ENCODE peak calls at places on chromosome 4, in nine cellular contexts. Z is stimulated activated CD4-positive, alpha-beta T cell treated with anti-CD3 and anti-CD28 coated beads, Interleukin-1b, Interleukin-23, amount 100 ng/mL, for 48 hours; M is effector CD4-positive, alpha-beta T cell; T is M059J; B is CD8-positive, alpha-beta T cell; G is EL; V is fibroblast of mammary gland; C is nucleus accumbens; I is esophagus muscularis mucosa. H is an unnamed sample.

GRCh38 chr4:39873823-39874222 is 103.9 kb downstream of the PDS5A start:
- DNase-seq in Z (no peak), M (no peak), T (no peak), B (no peak), G (no peak), V (peak), C (no peak), I (no peak), H (no peak)

GRCh38 chr4:75919914-75920313 is 17.7 kb upstream of the PPEF2 start:
- DNase-seq in Z (no peak), M (no peak), T (peak), B (no peak), G (peak), V (peak), C (no peak), I (no peak), H (no peak)

GRCh38 chr4:17619416-17620105 is 5.1 kb downstream of the MED28 start:
- DNase-seq in Z (no peak), M (no peak), T (no peak), B (no peak), G (peak), V (peak), C (no peak), I (no peak), H (no peak)

GRCh38 chr4:3479358-3480101 is 16.4 kb downstream of the DOK7 start:
- DNase-seq in Z (no peak), M (no peak), T (no peak), B (no peak), G (no peak), V (no peak), C (no peak), I (no peak), H (no peak)

GRCh38 chr4:108359936-108360681 is 191.4 kb upstream of the LEF1 start:
- DNase-seq in Z (no peak), M (no peak), T (no peak), B (no peak), G (no peak), V (no peak), C (no peak), I (peak), H (no peak)

GRCh38 chr4:95048296-95048695 is 290.5 kb downstream of the BMPR1B start:
- DNase-seq in Z (no peak), M (no peak), T (no peak), B (no peak), G (no peak), V (no peak), C (no peak), I (no peak), H (no peak)

GRCh38 chr4:137394000-137394399 is 138.3 kb downstream of the PCDH18 start:
- DNase-seq in Z (no peak), M (no peak), T (no peak), B (no peak), G (peak), V (peak), C (no peak), I (no peak), H (no peak)

GRCh38 chr4:137390707-137391106 is 141.6 kb downstream of the PCDH18 start:
- DNase-seq in Z (no peak), M (no peak), T (no peak), B (no peak), G (peak), V (peak), C (no peak), I (no peak), H (no peak)

GRCh38 chr4:960140-960735 is 13.1 kb downstream of the DGKQ start:
- DNase-seq in Z (no peak), M (no peak), T (no peak), B (no peak), G (no peak), V (no peak), C (no peak), I (no peak), H (no peak)

GRCh38 chr4:41746440-41747229 is 1.9 kb downstream of the PHOX2B start:
- DNase-seq in Z (no peak), M (no peak), T (no peak), B (no peak), G (no peak), V (no peak), C (no peak), I (peak), H (no peak)

GRCh38 chr4:73450398-73451004 is 14.5 kb downstream of the AFP start:
- DNase-seq in Z (no peak), M (no peak), T (peak), B (no peak), G (peak), V (peak), C (no peak), I (no peak), H (no peak)

GRCh38 chr4:61918507-61919462 is 718.7 kb downstream of the ADGRL3 start:
- DNase-seq in Z (no peak), M (no peak), T (no peak), B (no peak), G (no peak), V (no peak), C (no peak), I (no peak), H (no peak)

GRCh38 chr4:7165874-7166201 is 26.5 kb upstream of the SORCS2 start:
- DNase-seq in Z (no peak), M (no peak), T (no peak), B (no peak), G (no peak), V (no peak), C (no peak), I (no peak), H (no peak)

GRCh38 chr4:26809811-26810210 is 50.8 kb upstream of the STIM2 start:
- DNase-seq in Z (no peak), M (no peak), T (no peak), B (no peak), G (no peak), V (no peak), C (no peak), I (no peak), H (no peak)

GRCh38 chr4:109411964-109412363 is 21.7 kb upstream of the SEC24B start:
- DNase-seq in Z (no peak), M (no peak), T (peak), B (no peak), G (no peak), V (no peak), C (peak), I (no peak), H (no peak)

GRCh38 chr4:1577818-1578217 is 106.3 kb downstream of the FAM53A start:
- DNase-seq in Z (no peak), M (no peak), T (no peak), B (no peak), G (no peak), V (no peak), C (no peak), I (no peak), H (no peak)

GRCh38 chr4:41619161-41619560 is 81.2 kb downstream of the LIMCH1 start:
- DNase-seq in Z (no peak), M (no peak), T (no peak), B (no peak), G (no peak), V (no peak), C (no peak), I (no peak), H (no peak)

GRCh38 chr4:8528713-8529112 is 51.5 kb upstream of the GPR78 start:
- DNase-seq in Z (no peak), M (no peak), T (peak), B (no peak), G (peak), V (peak), C (no peak), I (no peak), H (no peak)

GRCh38 chr4:5237086-5237485 is 185.8 kb downstream of the STK32B start:
- DNase-seq in Z (no peak), M (no peak), T (no peak), B (no peak), G (no peak), V (no peak), C (no peak), I (peak), H (no peak)

GRCh38 chr4:114658179-114658578 is 59.6 kb downstream of the UGT8 start:
- DNase-seq in Z (no peak), M (no peak), T (no peak), B (no peak), G (no peak), V (no peak), C (peak), I (no peak), H (no peak)

GRCh38 chr4:5435823-5436222 is 272.5 kb downstream of the EVC2 start:
- DNase-seq in Z (no peak), M (no peak), T (no peak), B (no peak), G (no peak), V (no peak), C (no peak), I (peak), H (no peak)

GRCh38 chr4:32569844-32570243 is 1849.7 kb downstream of the PCDH7 start:
- DNase-seq in Z (no peak), M (no peak), T (no peak), B (no peak), G (no peak), V (no peak), C (no peak), I (no peak), H (no peak)

GRCh38 chr4:1194028-1194900 is 21.9 kb upstream of the SPON2 start:
- DNase-seq in Z (no peak), M (no peak), T (peak), B (no peak), G (no peak), V (peak), C (peak), I (no peak), H (no peak)

GRCh38 chr4:155353923-155354540 is 22.7 kb downstream of the MAP9 start:
- DNase-seq in Z (peak), M (no peak), T (peak), B (peak), G (peak), V (peak), C (peak), I (no peak), H (no peak)

GRCh38 chr4:99783940-99784339 is 32.7 kb upstream of the DAPP1 start:
- DNase-seq in Z (no peak), M (no peak), T (no peak), B (no peak), G (no peak), V (peak), C (no peak), I (no peak), H (no peak)

GRCh38 chr4:110735691-110736090 is 112.8 kb upstream of the PITX2 start:
- DNase-seq in Z (no peak), M (no peak), T (peak), B (no peak), G (peak), V (no peak), C (no peak), I (no peak), H (no peak)

GRCh38 chr4:89413518-89413917 is 105.9 kb upstream of the GPRIN3 start:
- DNase-seq in Z (no peak), M (no peak), T (no peak), B (no peak), G (no peak), V (no peak), C (no peak), I (no peak), H (no peak)

GRCh38 chr4:84920591-84920990 is 45.9 kb downstream of the WDFY3 start:
- DNase-seq in Z (no peak), M (no peak), T (peak), B (no peak), G (peak), V (peak), C (no peak), I (no peak), H (no peak)

GRCh38 chr4:185811509-185812364 is at the start of gene SORBS2:
- DNase-seq in Z (no peak), M (no peak), T (peak), B (no peak), G (peak), V (peak), C (peak), I (no peak), H (no peak)

GRCh38 chr4:37762294-37763163 is 64.0 kb upstream of the PGM2 start:
- DNase-seq in Z (no peak), M (no peak), T (peak), B (no peak), G (peak), V (peak), C (no peak), I (no peak), H (no peak)

GRCh38 chr4:52195882-52196281 is 144.8 kb downstream of the SPATA18 start:
- DNase-seq in Z (no peak), M (no peak), T (no peak), B (no peak), G (no peak), V (no peak), C (no peak), I (no peak), H (no peak)

GRCh38 chr4:40617903-40618302 is 11.8 kb downstream of the RBM47 start:
- DNase-seq in Z (no peak), M (no peak), T (no peak), B (no peak), G (no peak), V (peak), C (no peak), I (no peak), H (no peak)

GRCh38 chr4:37666625-37667071 is 19.5 kb downstream of the RELL1 start:
- DNase-seq in Z (peak), M (no peak), T (peak), B (peak), G (peak), V (peak), C (no peak), I (no peak), H (no peak)

GRCh38 chr4:77203380-77204197 is 46.6 kb downstream of the CCNG2 start:
- DNase-seq in Z (peak), M (peak), T (peak), B (peak), G (peak), V (peak), C (peak), I (no peak), H (peak)

GRCh38 chr4:38582445-38582844 is 81.6 kb upstream of the KLF3 start:
- DNase-seq in Z (no peak), M (no peak), T (no peak), B (no peak), G (no peak), V (no peak), C (no peak), I (no peak), H (no peak)

GRCh38 chr4:158895797-158896442 is 127.1 kb downstream of the FNIP2 start:
- DNase-seq in Z (no peak), M (no peak), T (peak), B (no peak), G (peak), V (peak), C (no peak), I (no peak), H (no peak)

GRCh38 chr4:116343809-116344208 is 741.6 kb downstream of the TRAM1L1 start:
- DNase-seq in Z (no peak), M (no peak), T (no peak), B (no peak), G (no peak), V (no peak), C (no peak), I (no peak), H (no peak)

GRCh38 chr4:109072595-109072994 is 229.9 kb downstream of the COL25A1 start:
- DNase-seq in Z (no peak), M (no peak), T (peak), B (no peak), G (peak), V (peak), C (no peak), I (no peak), H (no peak)

H was measured in T follicular helper cell.